ENCODE peak calls at places on chromosomes 12 and 14, in four cellular contexts. B is kidney, C is hepatocyte, T is A549. M is an unnamed sample.

GRCh38 chr12:5087831-5088554 is 44.3 kb downstream of the KCNA5 start:
- DNase-seq in B (no peak), C (no peak), T (no peak), M (no peak)

GRCh38 chr12:47303207-47303606 is 223.4 kb upstream of the AMIGO2 start:
- DNase-seq in B (no peak), C (no peak), T (no peak), M (no peak)

GRCh38 chr12:45655186-45655585 is 74.3 kb upstream of the ARID2 start:
- DNase-seq in B (no peak), C (peak), T (peak), M (peak)

GRCh38 chr14:31207746-31208545 is at the start of gene HECTD1:
- DNase-seq in B (peak), C (peak), T (peak), M (peak)

GRCh38 chr12:50572275-50572674 is 67.5 kb downstream of the DIP2B start:
- DNase-seq in B (no peak), C (peak), T (peak), M (peak)

GRCh38 chr14:74049886-74050495 is 30.8 kb downstream of the BBOF1 start:
- DNase-seq in B (no peak), C (no peak), T (no peak), M (no peak)

GRCh38 chr12:401235-402126 is at the start of gene CCDC77:
- DNase-seq in B (peak), C (peak), T (peak), M (peak)

GRCh38 chr14:33120341-33120740 is 181.7 kb downstream of the NPAS3 start:
- DNase-seq in B (no peak), C (no peak), T (no peak), M (peak)

GRCh38 chr14:82159624-82160023 is 626.0 kb upstream of the SEL1L start:
- DNase-seq in B (no peak), C (no peak), T (no peak), M (peak)

GRCh38 chr14:87084908-87085307 is 908.1 kb downstream of the GALC start:
- DNase-seq in B (no peak), C (no peak), T (no peak), M (no peak)

GRCh38 chr12:132766380-132767085 is 4.9 kb upstream of the ANKLE2 start:
- DNase-seq in B (peak), C (no peak), T (no peak), M (peak)

GRCh38 chr12:58424735-58425379 is 483.5 kb downstream of the ATP23 start:
- DNase-seq in B (no peak), C (no peak), T (no peak), M (no peak)

GRCh38 chr14:65027127-65027799 is 40.6 kb downstream of the FNTB start:
- DNase-seq in B (no peak), C (no peak), T (no peak), M (peak)

GRCh38 chr12:13147688-13148531 is 44.4 kb upstream of the GSG1 start:
- DNase-seq in B (no peak), C (peak), T (no peak), M (no peak)

GRCh38 chr12:2248901-2249381 is 196.2 kb downstream of the CACNA1C start:
- DNase-seq in B (no peak), C (no peak), T (no peak), M (no peak)

GRCh38 chr14:26866741-26867140 is 268.9 kb upstream of the NOVA1 start:
- DNase-seq in B (no peak), C (no peak), T (no peak), M (no peak)

GRCh38 chr14:100893228-100893601 is 10.3 kb downstream of the RTL1 start:
- DNase-seq in B (peak), C (no peak), T (no peak), M (no peak)

GRCh38 chr12:112842441-112842840 is 50.9 kb downstream of the RPH3A start:
- DNase-seq in B (no peak), C (no peak), T (no peak), M (no peak)

GRCh38 chr14:73613419-73613963 is 1.2 kb downstream of the ACOT6 start:
- DNase-seq in B (no peak), C (no peak), T (no peak), M (no peak)

GRCh38 chr14:81435578-81436295 is 35.6 kb upstream of the STON2 start:
- DNase-seq in B (peak), C (peak), T (peak), M (peak)

GRCh38 chr12:6963016-6963731 is 7.3 kb downstream of the PHB2 start:
- DNase-seq in B (peak), C (peak), T (no peak), M (peak)

GRCh38 chr14:90045608-90046007 is 16.2 kb upstream of the KCNK13 start:
- DNase-seq in B (no peak), C (no peak), T (no peak), M (no peak)

GRCh38 chr14:67396381-67396965 is 15.5 kb downstream of the PLEK2 start:
- DNase-seq in B (no peak), C (no peak), T (no peak), M (no peak)

GRCh38 chr14:90795744-90796143 is 20.5 kb downstream of the TTC7B start:
- DNase-seq in B (no peak), C (no peak), T (peak), M (peak)

GRCh38 chr12:55712154-55712553 is 3.7 kb upstream of the BLOC1S1 start:
- DNase-seq in B (no peak), C (no peak), T (no peak), M (no peak)

GRCh38 chr14:38302966-38303365 is 47.1 kb upstream of the CLEC14A start:
- DNase-seq in B (no peak), C (no peak), T (no peak), M (no peak)

GRCh38 chr14:93971635-93972027 is 4.7 kb downstream of the ASB2 start:
- DNase-seq in B (no peak), C (no peak), T (no peak), M (no peak)
- H3K4me3 ChIP-seq in B (no peak), C (no peak), T (no peak), M (no peak)

GRCh38 chr14:76828339-76829015 is 2.3 kb downstream of the LRRC74A start:
- DNase-seq in B (no peak), C (no peak), T (no peak), M (no peak)

GRCh38 chr14:76829650-76830421 is 3.6 kb downstream of the LRRC74A start:
- DNase-seq in B (no peak), C (no peak), T (no peak), M (no peak)

GRCh38 chr14:76826122-76826521 is at the start of gene LRRC74A:
- DNase-seq in B (no peak), C (no peak), T (no peak), M (peak)

GRCh38 chr14:76829016-76829365 is 2.8 kb downstream of the LRRC74A start:
- DNase-seq in B (no peak), C (no peak), T (no peak), M (no peak)

DNA sequence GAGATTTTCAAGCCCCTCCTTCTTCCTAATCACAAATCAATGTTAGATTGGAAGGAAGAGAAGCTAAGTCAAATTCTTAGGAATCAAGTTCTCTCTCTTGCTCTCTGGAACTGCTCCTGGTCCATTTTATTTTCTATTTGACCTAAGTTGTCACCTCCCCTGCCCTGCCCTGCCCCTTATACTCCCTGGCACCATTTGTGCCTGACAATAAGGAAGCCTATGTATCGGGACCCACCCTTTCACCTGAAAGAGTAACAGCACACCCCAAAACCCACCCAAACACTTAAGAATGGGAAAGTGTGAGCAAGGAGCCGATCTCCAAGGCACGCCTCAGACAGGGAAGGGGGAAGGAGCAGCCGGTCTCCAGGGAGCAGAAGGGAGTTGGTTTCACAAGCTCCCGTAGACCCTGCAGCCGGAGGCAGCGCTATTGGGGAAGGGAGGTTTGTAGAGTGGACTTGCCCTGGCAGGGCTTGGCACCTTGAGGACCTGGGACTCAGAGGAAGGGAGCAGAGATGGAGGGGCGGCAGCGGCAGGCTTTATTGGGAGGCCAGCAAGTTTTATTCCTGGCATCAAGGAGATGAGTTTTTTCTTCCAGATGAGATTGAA is 1.6 kb downstream of the LRRC74A start:
- DNase-seq in B (no peak), C (no peak), T (no peak), M (no peak)
- H3K4me3 ChIP-seq in B (peak), C (no peak), T (no peak), M (no peak)

GRCh38 chr12:30201301-30202160 is 417.8 kb upstream of the TMTC1 start:
- DNase-seq in B (peak), C (no peak), T (no peak), M (peak)

GRCh38 chr12:30203981-30204380 is 420.2 kb upstream of the TMTC1 start:
- DNase-seq in B (no peak), C (no peak), T (no peak), M (no peak)

GRCh38 chr12:30197392-30198047 is 413.8 kb upstream of the TMTC1 start:
- DNase-seq in B (no peak), C (no peak), T (no peak), M (peak)

GRCh38 chr12:30202521-30203259 is 418.9 kb upstream of the TMTC1 start:
- DNase-seq in B (no peak), C (peak), T (no peak), M (no peak)

GRCh38 chr12:30200864-30201263 is 417.1 kb upstream of the TMTC1 start:
- DNase-seq in B (peak), C (no peak), T (no peak), M (no peak)
- H3K4me3 ChIP-seq in B (peak), C (no peak), T (no peak), M (no peak)

GRCh38 chr12:77357654-77358053 is 292.3 kb upstream of the E2F7 start:
- DNase-seq in B (no peak), C (no peak), T (no peak), M (no peak)

GRCh38 chr12:77349703-77350102 is 284.3 kb upstream of the E2F7 start:
- DNase-seq in B (no peak), C (peak), T (no peak), M (no peak)

GRCh38 chr12:77354766-77355362 is 289.5 kb upstream of the E2F7 start:
- DNase-seq in B (no peak), C (no peak), T (no peak), M (peak)

GRCh38 chr12:77347009-77347408 is 281.6 kb upstream of the E2F7 start:
- DNase-seq in B (no peak), C (no peak), T (no peak), M (no peak)

DNA sequence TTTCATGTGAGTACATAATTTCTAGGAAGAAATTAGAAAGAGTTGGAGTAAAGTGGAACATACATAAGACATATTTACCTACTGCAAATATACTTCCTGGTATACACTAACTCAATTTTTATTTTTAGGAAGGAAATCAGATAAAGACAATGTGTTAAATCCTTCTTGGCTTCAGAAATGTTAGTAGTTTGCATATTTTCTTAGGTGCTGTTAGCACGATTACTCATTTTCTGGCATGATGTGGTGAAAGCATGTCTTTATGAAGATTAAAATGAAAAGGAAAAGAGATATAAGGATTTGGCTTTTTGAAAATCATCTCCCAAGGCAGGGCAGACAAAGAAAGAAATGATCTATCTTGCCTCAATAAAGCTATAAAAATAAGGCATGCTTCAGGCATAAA is 287.6 kb upstream of the E2F7 start:
- DNase-seq in B (no peak), C (no peak), T (no peak), M (no peak)
- H3K4me3 ChIP-seq in B (no peak), C (no peak), T (no peak), M (no peak)

DNA sequence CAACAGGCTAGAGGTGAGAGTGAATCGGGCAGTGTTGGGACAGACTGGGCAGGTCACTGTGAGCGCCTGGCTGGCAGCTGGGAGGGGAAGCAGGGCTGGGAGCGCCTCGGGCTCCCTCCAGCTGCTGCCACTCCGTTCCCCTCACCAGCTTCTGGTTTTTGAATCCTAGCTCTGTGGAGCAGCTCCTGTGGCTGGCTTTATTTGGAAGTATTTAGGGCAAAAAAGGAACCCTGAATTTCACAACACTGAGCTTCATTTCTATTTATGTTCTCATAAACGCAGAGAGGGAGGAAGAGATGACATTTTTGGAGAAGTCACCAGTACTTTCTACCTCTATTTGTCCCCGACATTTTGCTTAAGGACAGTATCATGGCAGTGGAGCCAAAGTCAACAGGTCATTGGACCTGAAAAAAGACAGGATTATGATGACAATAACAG is 63.9 kb upstream of the ACTN1 start:
- DNase-seq in B (no peak), C (no peak), T (no peak), M (no peak)
- H3K4me3 ChIP-seq in B (no peak), C (no peak), T (no peak), M (no peak)

GRCh38 chr12:114668151-114668891 is 15.7 kb downstream of the TBX3 start:
- DNase-seq in B (peak), C (peak), T (peak), M (peak)
- H3K4me3 ChIP-seq in B (peak), C (peak), T (peak), M (no peak)

DNA sequence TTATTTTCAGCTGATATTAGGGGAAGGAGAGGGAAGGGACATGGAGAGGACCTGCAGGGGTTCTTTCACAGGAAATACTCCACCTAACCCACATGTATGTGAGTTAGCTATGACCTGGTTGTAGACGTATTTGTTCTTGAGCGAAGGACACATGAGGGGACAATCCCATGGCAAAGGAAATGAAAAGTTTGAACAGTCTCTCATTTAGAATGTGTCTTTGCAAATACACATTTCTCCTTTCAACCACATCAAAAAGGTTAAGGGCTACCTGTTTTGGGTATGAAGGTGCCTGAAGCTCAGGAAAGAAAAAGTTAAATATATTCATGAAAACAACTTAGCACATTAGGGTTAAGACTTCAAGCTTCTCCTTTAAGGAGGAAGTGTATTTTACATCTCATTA is 7.4 kb downstream of the PYGL start:
- DNase-seq in B (no peak), C (no peak), T (no peak), M (no peak)
- H3K4me3 ChIP-seq in B (no peak), C (no peak), T (no peak), M (no peak)

DNA sequence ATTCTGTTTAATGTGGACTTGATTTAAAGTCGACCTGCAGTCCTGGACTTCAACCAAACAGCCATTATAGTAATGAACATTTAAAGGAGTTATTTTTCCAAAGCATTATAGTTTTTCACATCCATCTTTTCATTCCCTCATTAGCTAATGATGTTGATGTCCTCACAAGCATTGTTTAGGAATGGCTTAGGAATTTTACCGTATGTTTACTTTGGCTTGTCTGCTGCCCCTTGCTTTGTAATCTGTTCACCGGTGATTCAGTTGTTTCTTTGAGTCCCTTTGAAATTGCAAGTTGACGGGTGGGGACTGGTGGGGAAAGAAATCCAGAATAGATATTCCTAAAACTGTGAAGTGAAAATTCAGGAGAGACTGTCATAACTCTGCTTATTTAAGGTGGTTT is 25.4 kb downstream of the PRKCH start:
- DNase-seq in B (no peak), C (no peak), T (no peak), M (peak)
- H3K4me3 ChIP-seq in B (no peak), C (no peak), T (no peak), M (no peak)

M was measured in bronchial epithelial cell.